ENCODE peak calls at places on chromosomes 11 and 22, in four cellular contexts. S, G, V and I are unnamed samples.

GRCh38 chr11:73980001-73980960 is 2.4 kb downstream of the UCP2 start:
- DNase-seq in G (peak; percentile 64), V (no peak), S (peak; percentile 63), I (peak; percentile 62)

GRCh38 chr11:122007611-122008071 is 108.4 kb downstream of the BLID start:
- DNase-seq in S (peak; percentile 56), V (no peak), G (no peak), I (no peak)

GRCh38 chr11:82733444-82734119 is at the start of gene FAM181B:
- DNase-seq in V (peak; percentile 85), G (peak; percentile 63), S (peak; percentile 71), I (no peak)

GRCh38 chr11:20342347-20343279 is 20.9 kb upstream of the HTATIP2 start:
- DNase-seq in S (no peak), G (no peak), V (peak; percentile 78), I (no peak)

GRCh38 chr11:15535414-15535813 is 420.7 kb downstream of the INSC start:
- DNase-seq in G (no peak), S (no peak), V (no peak), I (no peak)

GRCh38 chr11:31240340-31240904 is 129.1 kb downstream of the DCDC1 start:
- DNase-seq in V (peak; percentile 70), S (no peak), G (no peak), I (no peak)

GRCh38 chr11:2933376-2934056 is 4.3 kb upstream of the PHLDA2 start:
- DNase-seq in V (no peak), S (peak; percentile 83), G (peak; percentile 63), I (peak; percentile 75)

GRCh38 chr11:132126973-132127900 is 756.8 kb downstream of the NTM start:
- DNase-seq in G (no peak), S (no peak), V (peak; percentile 21), I (peak; percentile 83)

GRCh38 chr11:44315947-44316387 is 6.0 kb upstream of the ALX4 start:
- DNase-seq in S (peak; percentile 68), V (peak; percentile 58), G (peak; percentile 37), I (no peak)

GRCh38 chr22:48850658-48851287 is 976.9 kb downstream of the BRD1 start:
- DNase-seq in S (no peak), V (no peak), G (no peak), I (no peak)

GRCh38 chr11:18749681-18750319 is 23.8 kb upstream of the IGSF22 start:
- DNase-seq in S (no peak), V (peak; percentile 11), G (no peak), I (peak; percentile 62)

GRCh38 chr11:17401841-17402240 is 13.4 kb upstream of the KCNJ11 start:
- DNase-seq in V (no peak), S (no peak), G (no peak), I (no peak)

GRCh38 chr11:92750794-92751193 is 218.7 kb upstream of the MTNR1B start:
- DNase-seq in S (no peak), G (no peak), V (no peak), I (no peak)

GRCh38 chr22:20243545-20244249 is 24.4 kb downstream of the RTN4R start:
- DNase-seq in S (no peak), G (no peak), V (peak; percentile 92), I (peak; percentile 65)

GRCh38 chr11:126354631-126355323 is 709 bp upstream of the ST3GAL4 start:
- DNase-seq in V (no peak), G (no peak), S (no peak), I (no peak)

GRCh38 chr11:61158691-61159381 is 2.4 kb downstream of the VPS37C start:
- DNase-seq in V (no peak), G (no peak), S (no peak), I (no peak)

GRCh38 chr11:12330491-12331231 is 46.7 kb upstream of the PARVA start:
- DNase-seq in V (peak; percentile 20), S (no peak), G (no peak), I (no peak)

GRCh38 chr11:131544591-131544990 is 174.2 kb downstream of the NTM start:
- DNase-seq in G (no peak), S (no peak), V (no peak), I (no peak)

GRCh38 chr22:17247832-17248231 is 28.6 kb upstream of the ADA2 start:
- DNase-seq in G (no peak), V (no peak), S (no peak), I (no peak)

GRCh38 chr11:44949160-44950035 is 1.3 kb downstream of the TP53I11 start:
- DNase-seq in G (peak; percentile 75), S (peak; percentile 64), V (peak; percentile 86), I (no peak)

GRCh38 chr11:65554057-65554818 is 3.9 kb downstream of the LTBP3 start:
- DNase-seq in S (no peak), V (no peak), G (no peak), I (no peak)

GRCh38 chr11:106302416-106302815 is 225.0 kb downstream of the AASDHPPT start:
- DNase-seq in V (no peak), G (no peak), S (no peak), I (no peak)

GRCh38 chr22:38420734-38421133 is 34.3 kb downstream of the KCNJ4 start:
- DNase-seq in G (no peak), V (no peak), S (no peak), I (no peak)

GRCh38 chr11:6321356-6321755 is 1.1 kb upstream of the CAVIN3 start:
- DNase-seq in G (no peak), S (no peak), V (no peak), I (no peak)

GRCh38 chr22:30928401-30928800 is 40.2 kb downstream of the MORC2 start:
- DNase-seq in S (no peak), G (no peak), V (no peak), I (no peak)
- H3K36me3 ChIP-seq in S (peaks cover 18% of the 10 kb centered on the region), G (no peaks in the 10 kb centered on the region), V (peaks cover 53% of the 10 kb centered on the region), I (peaks cover 68% of the 10 kb centered on the region)

DNA sequence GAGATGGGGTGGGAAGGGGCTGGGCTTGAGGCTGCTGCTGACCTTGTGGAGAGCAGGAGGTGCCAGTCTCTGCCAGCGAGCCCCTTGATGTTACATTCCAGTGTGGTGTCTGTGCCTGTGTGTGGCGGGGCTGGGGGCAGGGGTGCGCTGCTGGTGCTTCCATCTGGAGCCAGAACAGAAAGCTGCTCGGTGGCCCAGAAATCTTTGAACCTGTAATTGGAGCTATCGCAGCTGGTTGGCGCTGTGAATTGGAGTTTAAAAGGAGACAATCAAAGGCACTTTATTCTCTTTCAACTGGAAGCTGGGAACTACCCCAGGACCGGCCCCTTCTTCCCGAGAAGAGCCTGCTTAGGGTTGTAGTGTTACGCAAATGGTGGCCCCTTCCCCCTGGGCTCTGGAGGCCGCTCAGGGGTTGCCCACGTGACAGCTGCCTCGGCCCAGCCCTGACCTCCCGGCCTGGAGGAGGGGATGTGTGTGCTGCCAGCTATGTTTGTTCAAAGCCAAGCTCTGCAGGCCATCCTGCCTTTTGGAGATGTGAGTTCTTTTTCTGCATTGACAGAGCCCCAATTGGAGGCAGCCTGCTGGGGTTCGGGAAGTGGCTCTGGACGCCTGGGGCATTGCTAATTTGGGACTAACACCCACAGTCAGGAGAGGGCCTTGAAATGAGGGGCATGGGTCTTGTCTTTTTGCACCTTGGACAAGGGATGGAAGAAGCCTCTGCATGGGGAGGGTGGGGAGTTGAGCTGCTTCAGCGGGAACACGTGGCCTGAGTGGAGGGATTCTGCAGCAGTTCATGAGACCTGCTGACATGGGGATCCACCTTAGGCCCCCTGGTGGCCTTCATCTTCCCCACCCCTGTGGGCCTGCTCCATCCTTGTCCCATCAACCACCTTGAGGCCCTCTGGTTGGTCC is 14.0 kb upstream of the ARSA start:
- DNase-seq in S (no peak), G (no peak), V (peak; percentile 65), I (no peak)
- TF ChIP-seq CTCF in S (no peak), G (no peak), V (peak; percentile 53), I (no peak)

GRCh38 chr11:108313444-108313843 is 90.6 kb downstream of the ATM start:
- DNase-seq in V (no peak), G (no peak), S (no peak), I (no peak)

GRCh38 chr11:108319541-108320145 is 96.8 kb downstream of the ATM start:
- DNase-seq in V (no peak), S (no peak), G (no peak), I (no peak)

GRCh38 chr11:108316061-108316460 is 93.2 kb downstream of the ATM start:
- DNase-seq in S (no peak), G (no peak), V (no peak), I (no peak)
- H3K36me3 ChIP-seq in S (no peaks in the 10 kb centered on the region), G (no peaks in the 10 kb centered on the region), V (peaks cover 38% of the 10 kb centered on the region), I (peaks cover 64% of the 10 kb centered on the region)

GRCh38 chr11:8794677-8795103 is 112.1 kb downstream of the RPL27A start:
- DNase-seq in S (no peak), G (peak; percentile 64), V (peak; percentile 44), I (no peak)
- TF ChIP-seq CTCF in S (peak; percentile 29), G (no peak), V (no peak), I (peak; percentile 60)

GRCh38 chr11:129866328-129866727 is 29.1 kb downstream of the NFRKB start:
- DNase-seq in S (no peak), G (no peak), V (peak; percentile 64), I (no peak)
- H3K36me3 ChIP-seq in S (peaks cover 5% of the 10 kb centered on the region), G (peaks cover 3% of the 10 kb centered on the region), V (peaks cover 47% of the 10 kb centered on the region), I (peaks cover 65% of the 10 kb centered on the region)

GRCh38 chr11:7353100-7353499 is 101.4 kb downstream of the SYT9 start:
- DNase-seq in S (no peak), G (no peak), V (peak; percentile 26), I (no peak)
- TF ChIP-seq CTCF in S (peak; percentile 19), G (no peak), V (peak; percentile 45), I (no peak)

GRCh38 chr11:101357771-101358170 is 226.0 kb downstream of the TRPC6 start:
- DNase-seq in S (no peak), G (no peak), V (no peak), I (no peak)

GRCh38 chr11:101354801-101355200 is 225.2 kb upstream of the PGR start:
- DNase-seq in G (no peak), S (no peak), V (no peak), I (no peak)
- H3K36me3 ChIP-seq in G (no peaks in the 10 kb centered on the region), S (no peaks in the 10 kb centered on the region), V (no peaks in the 10 kb centered on the region), I (no peaks in the 10 kb centered on the region)

GRCh38 chr11:46242462-46242960 is 35.0 kb upstream of the CREB3L1 start:
- DNase-seq in V (no peak), S (no peak), G (no peak), I (no peak)

GRCh38 chr11:46240861-46241260 is 36.6 kb upstream of the CREB3L1 start:
- DNase-seq in S (no peak), G (no peak), V (no peak), I (no peak)

GRCh38 chr11:46240371-46240770 is 37.1 kb upstream of the CREB3L1 start:
- DNase-seq in S (no peak), G (no peak), V (no peak), I (no peak)

GRCh38 chr11:46243796-46244109 is 33.7 kb upstream of the CREB3L1 start:
- DNase-seq in S (no peak), V (no peak), G (no peak), I (no peak)

DNA sequence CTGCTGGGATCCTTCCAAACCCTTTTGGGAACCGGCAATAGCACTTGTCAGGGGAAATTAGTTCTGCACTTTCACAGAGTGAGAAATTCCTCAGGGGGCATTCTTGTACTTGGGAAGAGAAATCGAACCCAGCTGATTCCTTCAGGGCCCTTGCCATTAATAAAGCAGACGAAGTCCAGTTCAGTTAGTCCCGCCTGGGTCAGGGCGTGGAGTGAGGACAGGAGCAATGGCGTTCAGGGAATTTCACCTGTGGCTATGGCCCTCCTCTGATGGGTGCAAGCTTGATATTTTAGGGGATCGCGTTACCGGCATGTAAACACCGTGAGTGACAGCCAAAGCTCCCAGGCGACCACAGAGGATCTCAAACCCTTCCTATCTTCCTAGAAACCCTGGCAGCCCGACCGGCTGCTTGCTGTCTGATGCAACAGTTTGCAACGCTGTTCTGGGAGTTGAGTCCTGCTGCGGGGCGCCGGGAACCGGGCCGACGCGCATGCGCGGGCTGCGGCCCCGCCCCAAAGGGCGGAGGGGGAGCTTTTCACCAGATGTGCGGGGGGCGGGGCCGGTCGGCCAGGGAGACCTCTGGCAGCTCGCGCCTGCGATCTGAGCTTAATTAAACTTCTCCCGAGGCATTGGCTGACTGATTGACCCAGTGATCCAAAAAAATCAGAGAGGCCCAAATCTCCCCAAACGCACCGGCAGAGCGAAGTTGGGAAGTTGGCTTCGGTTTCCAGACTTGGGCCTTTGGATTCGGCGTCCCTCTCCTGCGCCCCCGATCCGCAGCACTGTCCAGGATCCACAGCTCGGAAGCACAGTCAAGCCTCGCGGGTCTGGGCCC is 34.3 kb upstream of the CREB3L1 start:
- DNase-seq in S (peak; percentile 96), G (peak; percentile 93), V (peak; percentile 93), I (peak; percentile 95)
- TF ChIP-seq CTCF in S (no peak), G (no peak), V (no peak), I (no peak)